ENCODE peak calls at places on chromosomes 7 and 10, in four cellular contexts. One of them, this sample, is unnamed.

GRCh38 chr7:23471090-23471859 is 984 bp upstream of the IGF2BP3 start:
- DNase-seq in K562: peak
- DNase-seq in HepG2: peak
- DNase-seq in GM12878: no peak
- DNase-seq in this sample: peak

GRCh38 chr10:112966191-112966855 is 16.3 kb downstream of the TCF7L2 start:
- DNase-seq in K562: no peak
- DNase-seq in GM12878: no peak
- DNase-seq in HepG2: no peak
- DNase-seq in this sample: no peak

GRCh38 chr7:102404005-102404861 is 8.1 kb downstream of the PRKRIP1 start:
- DNase-seq in GM12878: no peak
- DNase-seq in HepG2: peak
- DNase-seq in K562: peak
- DNase-seq in this sample: peak

GRCh38 chr10:490891-491571 is 198.4 kb downstream of the DIP2C start:
- DNase-seq in K562: no peak
- DNase-seq in GM12878: no peak
- DNase-seq in HepG2: no peak
- DNase-seq in this sample: no peak

GRCh38 chr10:3764626-3765375 is 20.2 kb downstream of the KLF6 start:
- DNase-seq in HepG2: no peak
- DNase-seq in K562: no peak
- DNase-seq in GM12878: no peak
- DNase-seq in this sample: no peak

GRCh38 chr7:2982831-2983230 is 60.8 kb downstream of the CARD11 start:
- DNase-seq in HepG2: no peak
- DNase-seq in GM12878: no peak
- DNase-seq in K562: no peak
- DNase-seq in this sample: no peak

GRCh38 chr10:30813872-30814471 is 184.4 kb upstream of the LYZL2 start:
- DNase-seq in GM12878: no peak
- DNase-seq in HepG2: no peak
- DNase-seq in K562: no peak
- DNase-seq in this sample: no peak

GRCh38 chr10:93680414-93681047 is 21.9 kb downstream of the FRA10AC1 start:
- DNase-seq in HepG2: peak
- DNase-seq in K562: peak
- DNase-seq in GM12878: no peak
- DNase-seq in this sample: no peak

GRCh38 chr7:155862516-155863257 is 50.4 kb upstream of the SHH start:
- DNase-seq in GM12878: no peak
- DNase-seq in K562: peak
- DNase-seq in HepG2: no peak
- DNase-seq in this sample: no peak

GRCh38 chr7:38102486-38102885 is 75.6 kb upstream of the STARD3NL start:
- DNase-seq in GM12878: no peak
- DNase-seq in K562: no peak
- DNase-seq in HepG2: no peak
- DNase-seq in this sample: no peak

GRCh38 chr7:142584765-142585164 is 164.5 kb upstream of the PRSS1 start:
- DNase-seq in HepG2: no peak
- DNase-seq in GM12878: no peak
- DNase-seq in K562: no peak
- DNase-seq in this sample: no peak

GRCh38 chr7:67463983-67464382 is 467.4 kb downstream of the TYW1 start:
- DNase-seq in HepG2: no peak
- DNase-seq in GM12878: no peak
- DNase-seq in K562: no peak
- DNase-seq in this sample: no peak

GRCh38 chr10:30456262-30456661 is 22.3 kb downstream of the MAP3K8 start:
- DNase-seq in HepG2: no peak
- DNase-seq in GM12878: peak
- DNase-seq in K562: no peak
- DNase-seq in this sample: no peak

GRCh38 chr7:1668932-1669485 is 1.1 kb upstream of the ELFN1 start:
- DNase-seq in K562: no peak
- DNase-seq in GM12878: no peak
- DNase-seq in HepG2: no peak
- DNase-seq in this sample: peak

GRCh38 chr10:14326581-14326980 is 4.1 kb downstream of the FRMD4A start:
- DNase-seq in K562: no peak
- DNase-seq in GM12878: no peak
- DNase-seq in HepG2: no peak
- DNase-seq in this sample: no peak

GRCh38 chr7:123789817-123790216 is 41.0 kb upstream of the WASL start:
- DNase-seq in HepG2: no peak
- DNase-seq in K562: no peak
- DNase-seq in GM12878: no peak
- DNase-seq in this sample: no peak

GRCh38 chr7:86926732-86927131 is 132.7 kb downstream of the ELAPOR2 start:
- DNase-seq in GM12878: no peak
- DNase-seq in K562: peak
- DNase-seq in HepG2: peak
- DNase-seq in this sample: peak

GRCh38 chr7:31145339-31145738 is 93.2 kb downstream of the ADCYAP1R1 start:
- DNase-seq in HepG2: no peak
- DNase-seq in K562: no peak
- DNase-seq in GM12878: no peak
- DNase-seq in this sample: no peak

GRCh38 chr10:91190876-91191580 is 29.4 kb upstream of the PCGF5 start:
- DNase-seq in HepG2: no peak
- DNase-seq in K562: no peak
- DNase-seq in GM12878: no peak
- DNase-seq in this sample: no peak

GRCh38 chr10:125824736-125825135 is 1.4 kb downstream of the BCCIP start:
- DNase-seq in HepG2: no peak
- DNase-seq in GM12878: no peak
- DNase-seq in K562: no peak
- DNase-seq in this sample: no peak

GRCh38 chr7:34564091-34564490 is 93.9 kb upstream of the NPSR1 start:
- DNase-seq in GM12878: no peak
- DNase-seq in K562: no peak
- DNase-seq in HepG2: no peak
- DNase-seq in this sample: no peak

GRCh38 chr10:21034241-21034640 is 137.1 kb upstream of the NEBL start:
- DNase-seq in GM12878: no peak
- DNase-seq in HepG2: no peak
- DNase-seq in K562: no peak
- DNase-seq in this sample: no peak

GRCh38 chr10:43265799-43266721 is 805 bp downstream of the RASGEF1A start:
- DNase-seq in K562: peak
- DNase-seq in HepG2: peak
- DNase-seq in GM12878: no peak
- DNase-seq in this sample: peak

GRCh38 chr7:142774826-142775225 is 4.1 kb downstream of the PRSS2 start:
- DNase-seq in GM12878: no peak
- DNase-seq in HepG2: no peak
- DNase-seq in K562: no peak
- DNase-seq in this sample: no peak

GRCh38 chr10:11242443-11243386 is 225.0 kb downstream of the CELF2 start:
- DNase-seq in GM12878: peak
- DNase-seq in K562: no peak
- DNase-seq in HepG2: no peak
- DNase-seq in this sample: no peak

GRCh38 chr10:73076361-73077183 is 20.1 kb downstream of the P4HA1 start:
- DNase-seq in K562: no peak
- DNase-seq in GM12878: no peak
- DNase-seq in HepG2: no peak
- DNase-seq in this sample: no peak

DNA sequence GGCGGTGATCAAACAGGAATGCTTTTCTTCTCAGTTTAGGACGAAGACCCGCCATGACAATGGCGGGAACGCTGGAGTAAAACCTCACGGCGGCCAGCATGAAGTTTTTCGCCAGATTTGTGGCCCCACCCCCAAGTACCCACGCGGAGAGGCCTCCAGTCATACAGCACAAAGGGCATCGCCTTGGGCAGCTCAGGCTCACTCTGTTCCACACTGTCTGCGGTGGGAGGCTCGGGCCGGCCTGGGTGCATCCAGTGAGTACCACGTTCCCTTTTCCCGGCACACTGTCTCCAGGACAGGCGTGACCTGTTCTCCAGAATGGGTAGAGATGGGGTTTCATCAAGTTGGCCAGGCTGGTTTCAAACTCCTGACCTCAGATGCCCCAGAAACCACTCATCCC is 27.3 kb downstream of the ASB13 start:
- DNase-seq in GM12878: no peak
- DNase-seq in K562: no peak
- DNase-seq in HepG2: no peak
- DNase-seq in this sample: no peak
- TF ChIP-seq TCF7 in GM12878: no peak
- TF ChIP-seq TCF7 in K562: no peak
- TF ChIP-seq TCF7 in HepG2: no peak
- TF ChIP-seq TCF7 in this sample: no peak

GRCh38 chr10:60916025-60916424 is 28.0 kb downstream of the RHOBTB1 start:
- DNase-seq in K562: peak
- DNase-seq in GM12878: no peak
- DNase-seq in HepG2: no peak
- DNase-seq in this sample: peak
- TF ChIP-seq MAX in K562: no peak
- TF ChIP-seq MAX in GM12878: no peak
- TF ChIP-seq MAX in HepG2: no peak
- TF ChIP-seq MAX in this sample: no peak

DNA sequence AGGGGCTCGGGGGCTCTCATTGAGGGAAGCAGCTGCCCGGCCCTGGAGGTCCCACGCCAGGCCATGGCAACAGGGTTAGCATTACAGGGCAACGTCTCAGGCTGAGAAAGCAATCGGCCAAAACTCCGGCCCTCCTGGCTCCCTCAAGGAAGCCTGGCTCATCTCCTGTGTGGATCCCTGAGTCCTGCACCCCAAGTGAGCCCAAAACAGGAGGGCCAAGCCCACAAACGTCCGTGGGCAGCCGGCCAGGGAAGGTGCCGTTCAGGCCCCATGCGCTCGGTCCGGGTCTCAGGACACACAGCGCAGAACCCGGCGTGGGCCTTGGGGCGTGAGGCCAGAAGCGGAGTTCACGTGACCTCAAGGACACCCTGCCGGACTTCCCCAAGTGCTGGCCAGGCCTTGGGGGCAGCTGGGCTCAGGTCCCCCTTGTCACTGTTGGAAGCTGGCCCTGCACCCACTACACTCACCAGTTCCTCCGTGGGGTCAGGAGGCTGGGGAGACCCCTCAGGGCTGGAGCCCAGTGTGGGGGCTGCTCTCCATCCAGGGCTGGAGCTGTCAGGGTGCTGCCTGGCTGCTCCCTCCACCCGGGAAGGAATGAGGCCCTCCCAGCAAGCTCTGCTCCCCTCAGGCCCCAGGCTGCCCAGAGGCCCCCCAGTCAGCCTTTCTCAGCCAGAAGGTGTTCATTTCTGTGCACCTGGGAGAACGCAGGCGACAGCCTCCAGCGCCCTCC is 7.9 kb upstream of the PWWP2B start:
- DNase-seq in HepG2: no peak
- DNase-seq in K562: no peak
- DNase-seq in GM12878: no peak
- DNase-seq in this sample: no peak
- TF ChIP-seq TCF7 in HepG2: no peak
- TF ChIP-seq TCF7 in K562: no peak
- TF ChIP-seq TCF7 in GM12878: no peak
- TF ChIP-seq TCF7 in this sample: no peak

GRCh38 chr7:14235056-14235455 is 245.6 kb upstream of the ETV1 start:
- DNase-seq in K562: no peak
- DNase-seq in GM12878: no peak
- DNase-seq in HepG2: no peak
- DNase-seq in this sample: no peak

GRCh38 chr7:14236834-14237233 is 247.4 kb upstream of the ETV1 start:
- DNase-seq in K562: no peak
- DNase-seq in GM12878: no peak
- DNase-seq in HepG2: no peak
- DNase-seq in this sample: no peak

GRCh38 chr7:14229047-14229446 is 239.6 kb upstream of the ETV1 start:
- DNase-seq in HepG2: no peak
- DNase-seq in GM12878: no peak
- DNase-seq in K562: no peak
- DNase-seq in this sample: no peak

GRCh38 chr7:14233898-14234174 is 244.4 kb upstream of the ETV1 start:
- DNase-seq in GM12878: no peak
- DNase-seq in HepG2: no peak
- DNase-seq in K562: no peak
- DNase-seq in this sample: no peak

GRCh38 chr7:14233026-14233897 is 243.8 kb upstream of the ETV1 start:
- DNase-seq in GM12878: no peak
- DNase-seq in K562: no peak
- DNase-seq in HepG2: no peak
- DNase-seq in this sample: no peak
- TF ChIP-seq MAX in GM12878: no peak
- TF ChIP-seq MAX in K562: no peak
- TF ChIP-seq MAX in HepG2: no peak
- TF ChIP-seq MAX in this sample: no peak

GRCh38 chr7:41733063-41733398 is 30.1 kb upstream of the INHBA start:
- DNase-seq in HepG2: no peak
- DNase-seq in K562: no peak
- DNase-seq in GM12878: no peak
- DNase-seq in this sample: no peak

GRCh38 chr7:41732279-41733062 is 29.6 kb upstream of the INHBA start:
- DNase-seq in HepG2: no peak
- DNase-seq in GM12878: no peak
- DNase-seq in K562: no peak
- DNase-seq in this sample: no peak

GRCh38 chr7:41724996-41725395 is 22.1 kb upstream of the INHBA start:
- DNase-seq in K562: no peak
- DNase-seq in HepG2: no peak
- DNase-seq in GM12878: no peak
- DNase-seq in this sample: no peak

GRCh38 chr7:41731486-41732278 is 28.8 kb upstream of the INHBA start:
- DNase-seq in GM12878: peak
- DNase-seq in HepG2: no peak
- DNase-seq in K562: no peak
- DNase-seq in this sample: no peak

DNA sequence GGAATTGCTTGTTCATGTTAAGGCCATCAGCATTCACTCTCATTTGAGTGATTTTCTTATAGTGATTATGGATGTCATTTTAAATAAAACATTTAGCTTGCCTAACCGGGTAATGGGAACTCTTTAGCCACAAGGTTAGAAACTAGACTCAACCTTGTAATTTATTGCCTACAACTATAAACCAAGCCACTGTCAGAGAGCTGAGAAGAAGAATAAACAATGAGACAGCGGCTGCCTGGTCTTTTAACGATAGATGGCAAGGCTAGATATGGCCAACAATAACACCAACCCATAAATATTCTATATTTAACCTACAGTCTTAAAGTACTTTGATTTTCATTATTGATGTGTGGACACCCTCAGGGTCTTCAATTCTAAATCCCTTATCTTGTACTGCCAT is 27.8 kb upstream of the INHBA start:
- DNase-seq in K562: no peak
- DNase-seq in GM12878: no peak
- DNase-seq in HepG2: no peak
- DNase-seq in this sample: no peak
- TF ChIP-seq TCF7 in K562: no peak
- TF ChIP-seq TCF7 in GM12878: no peak
- TF ChIP-seq TCF7 in HepG2: no peak
- TF ChIP-seq TCF7 in this sample: no peak

GRCh38 chr10:23157691-23158369 is 34.3 kb upstream of the PTF1A start:
- DNase-seq in GM12878: no peak
- DNase-seq in HepG2: peak
- DNase-seq in K562: peak
- DNase-seq in this sample: no peak
- TF ChIP-seq MAX in GM12878: no peak
- TF ChIP-seq MAX in HepG2: no peak
- TF ChIP-seq MAX in K562: no peak
- TF ChIP-seq MAX in this sample: no peak